ENCODE peak calls at places on chromosome 11, in seven cellular contexts. D is A549, P is heart left ventricle, H is cardiac muscle cell, A is astrocyte of the spinal cord, C is spleen, T is endodermal cell. O is an unnamed sample.

GRCh38 chr11:41878158-41878557 is 418.7 kb upstream of the LRRC4C start:
- DNase-seq in A (no peak), D (peak), C (no peak), H (no peak), T (no peak), P (no peak), O (no peak)

GRCh38 chr11:99934008-99934407 is 753.1 kb upstream of the ARHGAP42 start:
- DNase-seq in C (no peak), H (peak), T (no peak), A (peak), P (no peak), D (no peak), O (no peak)

GRCh38 chr11:16226245-16226644 is 130.1 kb downstream of the SOX6 start:
- DNase-seq in D (peak), H (peak), P (peak), C (no peak), T (no peak), A (peak), O (peak)

GRCh38 chr11:57776101-57776511 is 14.5 kb downstream of the CTNND1 start:
- DNase-seq in C (no peak), T (peak), D (no peak), A (peak), P (peak), H (peak), O (no peak)

GRCh38 chr11:118918686-118919280 is 6.9 kb downstream of the BCL9L start:
- DNase-seq in A (peak), D (peak), T (no peak), C (no peak), P (peak), H (peak), O (no peak)

GRCh38 chr11:2527621-2528291 is 82.9 kb downstream of the KCNQ1 start:
- DNase-seq in A (no peak), P (peak), H (no peak), C (peak), T (peak), D (no peak), O (no peak)

GRCh38 chr11:11988099-11988651 is 20.3 kb downstream of the DKK3 start:
- DNase-seq in D (peak), A (peak), H (no peak), C (no peak), T (peak), P (no peak), O (no peak)

GRCh38 chr11:120255519-120255866 is 15.6 kb downstream of the POU2F3 start:
- DNase-seq in A (no peak), H (no peak), D (no peak), C (peak), T (peak), P (no peak), O (no peak)

GRCh38 chr11:124950606-124951330 is 3.2 kb upstream of the CCDC15 start:
- DNase-seq in H (no peak), C (no peak), P (no peak), D (no peak), A (no peak), T (no peak), O (no peak)

GRCh38 chr11:45150943-45151342 is 4.5 kb downstream of the PRDM11 start:
- DNase-seq in A (no peak), C (peak), T (no peak), P (no peak), H (no peak), D (no peak), O (no peak)

GRCh38 chr11:91869751-91870150 is 354.9 kb upstream of the FAT3 start:
- DNase-seq in A (no peak), T (no peak), P (no peak), H (no peak), C (no peak), D (no peak), O (no peak)

GRCh38 chr11:47918882-47919495 is 61.4 kb upstream of the PTPRJ start:
- DNase-seq in T (no peak), C (peak), D (no peak), H (peak), A (no peak), P (no peak), O (no peak)

GRCh38 chr11:360326-361280 is 8.7 kb upstream of the B4GALNT4 start:
- DNase-seq in H (no peak), C (peak), P (no peak), D (no peak), A (no peak), T (no peak), O (no peak)

GRCh38 chr11:132184079-132184478 is 813.7 kb downstream of the NTM start:
- DNase-seq in P (no peak), D (no peak), H (no peak), T (no peak), C (no peak), A (no peak), O (no peak)

GRCh38 chr11:34366522-34366921 is 8.7 kb upstream of the ABTB2 start:
- DNase-seq in C (no peak), H (no peak), P (no peak), D (peak), A (no peak), T (peak), O (peak)

GRCh38 chr11:48106166-48106565 is 110.4 kb upstream of the OR4B1 start:
- DNase-seq in A (no peak), H (no peak), T (no peak), C (no peak), P (no peak), D (no peak), O (no peak)

GRCh38 chr11:102767800-102768199 is 12.6 kb downstream of the MMP10 start:
- DNase-seq in A (no peak), D (no peak), T (no peak), C (no peak), P (no peak), H (no peak), O (no peak)

GRCh38 chr11:119779195-119780071 is 50.4 kb upstream of the NECTIN1 start:
- DNase-seq in H (no peak), P (peak), A (no peak), T (no peak), D (no peak), C (peak), O (no peak)

GRCh38 chr11:94674005-94674491 is 94.1 kb upstream of the AMOTL1 start:
- DNase-seq in T (no peak), C (no peak), P (peak), H (no peak), A (no peak), D (no peak), O (no peak)

GRCh38 chr11:116366980-116367640 is 405.7 kb downstream of the BUD13 start:
- DNase-seq in P (no peak), D (peak), A (peak), H (peak), C (no peak), T (peak), O (no peak)

GRCh38 chr11:58192229-58192628 is 3.4 kb downstream of the OR9Q2 start:
- DNase-seq in A (no peak), C (no peak), H (no peak), D (no peak), P (no peak), T (no peak), O (no peak)

DNA sequence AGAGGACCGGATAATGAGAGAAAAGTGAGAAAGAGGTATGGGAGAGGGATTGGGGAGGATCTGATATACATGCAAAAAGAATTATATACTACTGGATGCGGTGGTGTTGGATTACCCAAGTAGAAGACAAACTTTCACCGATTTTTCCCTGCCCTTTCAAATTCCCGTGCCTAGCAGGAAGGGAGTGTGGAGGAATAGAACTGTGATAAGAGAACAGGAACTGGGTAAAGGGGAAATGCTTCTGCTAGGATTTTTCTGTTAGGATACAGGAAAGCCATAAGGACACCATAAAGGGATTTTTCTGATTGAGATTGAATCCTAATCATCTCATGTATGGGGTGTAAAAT is 480 bp upstream of the MTMR2 start:
- DNase-seq in D (peak), T (no peak), H (peak), C (no peak), A (peak), P (no peak), O (no peak)
- H3K4me3 ChIP-seq in D (peak), T (peak), H (peak), C (peak), A (peak), P (peak), O (peak)

GRCh38 chr11:17771415-17771814 is 36.8 kb downstream of the KCNC1 start:
- DNase-seq in P (no peak), H (no peak), D (no peak), A (no peak), T (no peak), C (no peak), O (no peak)

GRCh38 chr11:17770048-17770652 is 35.6 kb downstream of the KCNC1 start:
- DNase-seq in P (no peak), A (no peak), H (no peak), T (peak), C (peak), D (peak), O (no peak)

GRCh38 chr11:17769218-17769617 is 34.6 kb downstream of the KCNC1 start:
- DNase-seq in A (no peak), C (no peak), P (peak), T (no peak), H (no peak), D (no peak), O (no peak)

GRCh38 chr11:17771841-17772401 is 37.3 kb downstream of the KCNC1 start:
- DNase-seq in D (no peak), A (no peak), C (peak), P (no peak), T (no peak), H (no peak), O (no peak)

GRCh38 chr11:17770917-17771316 is 36.3 kb downstream of the KCNC1 start:
- DNase-seq in P (no peak), D (no peak), T (no peak), C (no peak), H (peak), A (no peak), O (no peak)
- TF ChIP-seq CTCF in P (peak), D (no peak), T (peak), C (no peak), H (peak), A (peak), O (peak)

GRCh38 chr11:67102664-67103063 is 16.4 kb upstream of the KDM2A start:
- DNase-seq in T (no peak), A (no peak), D (no peak), P (no peak), H (no peak), C (no peak), O (no peak)

GRCh38 chr11:67095214-67095507 is 23.9 kb upstream of the KDM2A start:
- DNase-seq in H (no peak), P (no peak), A (no peak), T (no peak), C (no peak), D (no peak), O (no peak)

GRCh38 chr11:67099841-67100324 is 19.2 kb upstream of the KDM2A start:
- DNase-seq in A (no peak), C (no peak), P (no peak), H (no peak), T (no peak), D (no peak), O (no peak)

GRCh38 chr11:67098799-67099198 is 20.3 kb upstream of the KDM2A start:
- DNase-seq in D (no peak), A (no peak), C (no peak), T (no peak), H (no peak), P (peak), O (no peak)
- H3K4me3 ChIP-seq in D (no peak), A (no peak), C (no peak), T (no peak), H (no peak), P (no peak), O (no peak)

DNA sequence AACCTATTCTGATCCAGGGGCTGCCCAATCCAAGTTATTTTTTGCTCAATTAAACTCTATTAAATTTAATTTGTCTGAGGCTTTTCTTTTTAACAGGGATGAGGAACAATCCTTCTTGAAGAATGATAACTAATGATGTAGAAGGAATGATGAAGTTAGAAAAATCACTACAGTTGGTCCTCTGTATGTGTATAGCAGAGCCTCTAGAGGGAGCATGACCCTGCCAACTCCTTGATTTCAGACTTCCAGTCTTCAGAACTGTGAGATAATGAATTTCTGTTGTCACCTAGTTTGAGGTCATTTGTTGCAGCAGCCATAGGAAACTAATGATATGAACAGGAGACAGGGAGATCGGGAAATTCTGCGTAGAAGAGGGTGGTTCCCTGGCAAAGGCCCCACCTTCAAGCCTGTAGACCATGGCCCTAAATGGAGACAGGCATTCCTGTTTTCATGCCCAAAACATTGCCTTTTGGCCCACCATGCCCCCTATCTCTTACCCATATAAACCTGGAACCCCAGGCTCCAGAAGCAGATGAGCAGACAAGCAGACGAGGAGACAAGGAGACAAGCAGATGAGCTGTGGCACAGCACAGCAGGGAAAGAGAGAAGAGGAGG is 7.7 kb upstream of the QSER1 start:
- DNase-seq in P (no peak), T (no peak), A (no peak), D (peak), C (no peak), H (peak), O (no peak)
- TF ChIP-seq CTCF in P (peak), T (peak), A (peak), D (peak), C (no peak), H (peak), O (peak)

GRCh38 chr11:121656333-121657090 is 203.7 kb upstream of the SORL1-AS1 start:
- DNase-seq in T (no peak), P (no peak), A (no peak), D (no peak), H (no peak), C (no peak), O (no peak)
- H3K4me3 ChIP-seq in T (no peak), P (peak), A (no peak), D (peak), H (no peak), C (no peak), O (no peak)

DNA sequence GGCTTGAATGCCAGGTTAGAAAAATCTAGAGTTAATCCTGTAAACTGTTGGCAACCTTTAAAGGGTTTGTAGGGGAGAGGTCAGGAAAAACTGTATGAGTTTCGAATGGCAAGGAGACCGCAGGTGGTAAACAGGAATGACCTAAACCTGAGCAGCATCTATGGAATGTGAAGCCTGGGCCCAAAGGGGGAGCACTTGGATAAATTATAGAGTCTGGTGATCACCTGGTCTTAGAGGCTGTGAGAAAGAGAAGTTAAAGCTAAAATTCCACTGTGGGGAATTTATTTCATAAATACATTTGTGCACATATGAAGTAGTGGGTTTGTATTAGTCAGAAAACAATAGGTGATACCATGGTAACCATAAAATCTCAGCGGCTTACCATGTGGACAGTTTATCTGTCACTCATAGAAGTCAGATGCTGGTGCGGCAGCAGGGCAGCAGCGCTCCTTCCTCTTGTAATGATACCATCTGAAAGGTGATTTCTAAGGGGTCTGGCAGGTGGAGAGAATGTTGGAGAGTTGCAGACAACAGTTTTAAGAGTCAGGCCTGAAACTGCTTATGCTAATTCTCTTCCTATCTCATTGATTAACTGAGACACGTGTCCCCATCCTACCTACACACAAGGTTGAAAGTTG is 1104.4 kb upstream of the CCDC90B start:
- DNase-seq in P (no peak), H (no peak), C (no peak), D (no peak), A (peak), T (peak), O (no peak)
- TF ChIP-seq CTCF in P (no peak), H (no peak), C (no peak), D (no peak), A (peak), T (peak), O (peak)

DNA sequence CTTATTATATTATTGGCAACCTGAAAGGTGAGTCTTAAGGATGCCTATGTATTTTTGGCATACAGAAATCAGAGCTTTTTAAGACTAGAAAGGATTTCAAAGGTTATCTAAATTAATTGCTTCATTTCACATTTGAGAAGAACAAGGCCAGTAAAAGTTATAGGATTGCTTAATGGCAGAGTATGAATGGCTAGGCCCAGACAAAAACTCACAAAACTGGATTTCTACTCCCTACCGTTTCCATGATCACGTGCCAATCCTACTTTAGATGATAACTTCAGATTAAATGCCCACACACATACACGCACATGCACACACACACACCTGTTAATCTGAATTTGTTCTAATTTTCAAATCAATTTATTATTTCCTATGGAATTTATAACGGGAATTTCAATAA is 1.8 kb upstream of the PDE3B start:
- DNase-seq in C (no peak), P (no peak), T (no peak), D (no peak), A (no peak), H (no peak), O (peak)
- H3K4me3 ChIP-seq in C (no peak), P (no peak), T (no peak), D (no peak), A (no peak), H (no peak), O (no peak)